ENCODE peak calls at places on chromosomes 16 and 17, in four cellular contexts. S, F, P and I are unnamed samples.

GRCh38 chr17:77825621-77826020 is 132.9 kb upstream of the TNRC6C start:
- DNase-seq in S (no peak), F (no peak), P (no peak), I (no peak)

GRCh38 chr17:42459983-42460300 is 1.3 kb downstream of the ATP6V0A1 start:
- DNase-seq in S (peak; percentile 62), F (peak; percentile 21), P (peak; percentile 58), I (peak; percentile 53)

GRCh38 chr17:48545539-48545938 is 630 bp upstream of the HOXB2 start:
- DNase-seq in S (no peak), F (no peak), P (no peak), I (no peak)

GRCh38 chr16:82395212-82395611 is 225.2 kb upstream of the MPHOSPH6 start:
- DNase-seq in S (no peak), F (no peak), P (no peak), I (no peak)

GRCh38 chr16:85577899-85578598 is 35.1 kb upstream of the GSE1 start:
- DNase-seq in S (no peak), F (no peak), P (no peak), I (no peak)

GRCh38 chr16:3047387-3047720 is 993 bp downstream of the MMP25 start:
- DNase-seq in S (no peak), F (no peak), P (no peak), I (no peak)

GRCh38 chr16:58727028-58727781 is 6.9 kb downstream of the GOT2 start:
- DNase-seq in S (no peak), F (no peak), P (no peak), I (peak; percentile 16)

GRCh38 chr16:78763821-78764440 is 664.5 kb downstream of the WWOX start:
- DNase-seq in S (no peak), F (no peak), P (no peak), I (no peak)

GRCh38 chr16:16037521-16037920 is 88.1 kb downstream of the ABCC1 start:
- DNase-seq in S (no peak), F (no peak), P (no peak), I (no peak)

GRCh38 chr16:88599825-88600538 is 29.8 kb downstream of the ZC3H18 start:
- DNase-seq in S (no peak), F (no peak), P (no peak), I (no peak)

GRCh38 chr17:76940293-76940692 is 72.1 kb downstream of the MGAT5B start:
- DNase-seq in S (no peak), F (no peak), P (no peak), I (no peak)

GRCh38 chr16:27258241-27258734 is 10.3 kb downstream of the NSMCE1 start:
- DNase-seq in S (no peak), F (no peak), P (peak; percentile 74), I (no peak)

GRCh38 chr16:85898521-85899442 is at the start of gene IRF8:
- DNase-seq in S (no peak), F (no peak), P (no peak), I (peak; percentile 68)

GRCh38 chr16:82580293-82580900 is 46.4 kb upstream of the CDH13 start:
- DNase-seq in S (peak; percentile 18), F (peak; percentile 21), P (peak; percentile 49), I (peak; percentile 23)

GRCh38 chr16:30066882-30067583 is 1.5 kb downstream of the ALDOA start:
- DNase-seq in S (no peak), F (no peak), P (no peak), I (peak; percentile 23)

GRCh38 chr16:89193576-89194293 is 6.6 kb downstream of the SLC22A31 start:
- DNase-seq in S (no peak), F (no peak), P (no peak), I (no peak)